ENCODE peak calls at places on chromosomes 16 and 17, in ten cellular contexts. X is uterus; V is PC-9; U is sigmoid colon; H is lung; G is GM23338; A is left ventricle myocardium inferior; R is BE2C; L is testis; T is CD8-positive, alpha-beta T cell. K is an unnamed sample.

GRCh38 chr17:1511756-1512321 is 4.6 kb downstream of the INPP5K start:
- DNase-seq in X (no peak), V (no peak), U (no peak), H (peak; percentile 61), G (no peak), A (no peak), R (no peak), L (peak; percentile 54), T (no peak), K (no peak)

GRCh38 chr17:65413390-65413789 is 148.1 kb downstream of the AXIN2 start:
- DNase-seq in X (no peak), V (no peak), U (no peak), H (no peak), G (no peak), A (no peak), R (no peak), L (no peak), T (no peak), K (no peak)

GRCh38 chr17:10294162-10294561 is 78.6 kb downstream of the MYH13 start:
- DNase-seq in X (no peak), V (no peak), U (no peak), H (no peak), G (no peak), A (no peak), R (no peak), L (no peak), T (no peak), K (no peak)

GRCh38 chr17:35684046-35684802 is 47.2 kb upstream of the RASL10B start:
- DNase-seq in X (no peak), V (no peak), U (no peak), H (no peak), G (peak; percentile 63), A (no peak), R (no peak), L (no peak), T (no peak), K (no peak)

GRCh38 chr17:33661975-33662374 is 368.9 kb upstream of the ASIC2 start:
- DNase-seq in X (no peak), V (no peak), U (no peak), H (no peak), G (no peak), A (no peak), R (no peak), L (no peak), T (no peak), K (no peak)

GRCh38 chr16:6663668-6664067 is 669.0 kb upstream of the RBFOX1 start:
- DNase-seq in X (no peak), V (no peak), U (no peak), H (no peak), G (no peak), A (no peak), R (no peak), L (no peak), T (no peak), K (no peak)

GRCh38 chr17:38750312-38751121 is 2.0 kb upstream of the PSMB3 start:
- DNase-seq in X (no peak), V (no peak), U (no peak), H (no peak), G (peak; percentile 74), A (no peak), R (no peak), L (no peak), T (no peak), K (peak; percentile 60)

GRCh38 chr17:73292031-73292531 is 19.7 kb downstream of the CDC42EP4 start:
- DNase-seq in X (no peak), V (peak; percentile 55), U (peak; percentile 87), H (no peak), G (no peak), A (peak; percentile 77), R (no peak), L (no peak), T (no peak), K (peak; percentile 80)

GRCh38 chr17:47733047-47733413 is at the start of gene TBX21:
- DNase-seq in X (peak; percentile 37), V (peak; percentile 60), U (peak; percentile 72), H (peak; percentile 51), G (peak; percentile 90), A (peak; percentile 57), R (peak; percentile 90), L (peak; percentile 75), T (peak; percentile 81), K (peak; percentile 86)

GRCh38 chr17:70168044-70168978 is 1.0 kb upstream of the KCNJ2 start:
- DNase-seq in X (peak; percentile 27), V (no peak), U (peak; percentile 73), H (peak; percentile 66), G (peak; percentile 84), A (peak; percentile 59), R (peak; percentile 63), L (peak; percentile 72), T (no peak), K (peak; percentile 75)

GRCh38 chr16:16067127-16067526 is 117.7 kb downstream of the ABCC1 start:
- DNase-seq in X (no peak), V (no peak), U (peak; percentile 95), H (no peak), G (no peak), A (no peak), R (no peak), L (no peak), T (no peak), K (no peak)

GRCh38 chr16:58661199-58661830 is 23.3 kb downstream of the SLC38A7 start:
- DNase-seq in X (peak; percentile 28), V (peak; percentile 51), U (no peak), H (peak; percentile 46), G (peak; percentile 87), A (peak; percentile 27), R (peak; percentile 72), L (peak; percentile 69), T (no peak), K (peak; percentile 45)

GRCh38 chr16:84751241-84751640 is 51.4 kb downstream of the USP10 start:
- DNase-seq in X (no peak), V (no peak), U (no peak), H (no peak), G (no peak), A (no peak), R (no peak), L (no peak), T (no peak), K (no peak)

DNA sequence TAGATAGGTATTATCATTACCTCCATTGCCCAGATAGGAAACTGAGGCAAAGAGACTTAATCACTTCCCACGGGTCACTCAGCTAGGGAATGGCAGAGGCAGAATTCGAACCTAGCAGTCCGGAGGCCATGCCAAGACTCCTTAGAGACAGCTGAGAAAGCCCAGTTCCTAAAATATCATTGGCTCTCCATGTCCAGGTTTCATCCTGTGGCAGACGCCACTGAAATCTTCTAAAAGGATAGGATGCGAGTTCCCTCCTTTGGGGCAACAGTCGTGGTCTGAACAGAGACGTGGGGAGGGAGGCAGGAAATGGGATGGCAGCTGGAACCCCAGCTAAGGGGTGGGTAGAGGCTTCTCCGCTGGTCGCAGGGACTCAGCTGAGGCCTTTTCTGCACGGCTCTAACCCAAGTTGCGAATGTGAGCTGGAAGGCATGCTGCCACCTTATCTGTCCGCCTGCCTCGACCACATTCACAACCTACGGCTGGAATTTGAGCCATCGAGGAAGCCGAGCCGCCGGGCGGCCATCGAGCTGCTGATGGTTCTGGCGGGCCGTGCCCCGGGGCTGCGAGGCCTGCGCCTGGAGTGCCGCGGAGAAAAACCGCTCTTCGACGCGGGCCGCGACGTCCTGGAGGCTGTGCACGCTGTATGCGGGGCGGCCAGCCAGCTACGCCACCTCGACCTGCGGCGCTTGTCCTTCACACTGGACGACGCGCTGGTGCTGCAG is 1.9 kb upstream of the HSF4 start:
- DNase-seq in X (no peak), V (no peak), U (no peak), H (no peak), G (no peak), A (no peak), R (peak; percentile 14), L (no peak), T (no peak), K (no peak)
- H3K4me3 ChIP-seq in X (no peak overlapping the region), V (no peak overlapping the region), U (no peak overlapping the region), H (no peak overlapping the region), G (peak overlapping the region; percentile 49), A (peak overlapping the region; percentile 70), R (no peak overlapping the region), L (peak overlapping the region; percentile 55), T (peak overlapping the region; percentile 19), K (no peak overlapping the region)

DNA sequence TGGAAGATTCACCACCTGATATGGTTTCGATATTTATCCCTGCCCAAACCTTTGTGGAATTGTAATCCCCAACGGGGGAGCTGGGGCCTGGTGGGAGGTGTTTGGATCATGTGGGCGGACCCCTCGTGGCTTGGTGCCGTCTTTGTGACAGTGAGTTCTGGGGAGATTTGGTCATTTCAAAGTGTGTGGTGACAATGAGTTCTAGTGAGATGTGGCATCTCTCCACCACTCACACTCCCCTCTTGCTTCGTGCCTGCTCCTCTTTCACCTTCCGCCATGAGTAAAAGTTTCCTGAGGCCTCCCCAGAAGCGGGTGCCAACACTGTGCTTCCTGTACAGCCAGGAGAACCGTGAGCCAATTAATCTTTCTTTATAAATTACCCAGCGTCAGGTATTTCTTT is 9.7 kb downstream of the CCDC57 start:
- DNase-seq in X (no peak), V (no peak), U (no peak), H (no peak), G (no peak), A (no peak), R (no peak), L (no peak), T (no peak), K (peak; percentile 18)
- H3K4me1 ChIP-seq in X (no peaks in the 10 kb centered on the region), V (peaks cover 28% of the 10 kb centered on the region), U (no peaks in the 10 kb centered on the region), H (no peaks in the 10 kb centered on the region), G (no peaks in the 10 kb centered on the region), A (peaks cover 15% of the 10 kb centered on the region), R (peaks cover 22% of the 10 kb centered on the region), L (peaks cover 11% of the 10 kb centered on the region), T (peaks cover 47% of the 10 kb centered on the region), K (no peaks in the 10 kb centered on the region)

DNA sequence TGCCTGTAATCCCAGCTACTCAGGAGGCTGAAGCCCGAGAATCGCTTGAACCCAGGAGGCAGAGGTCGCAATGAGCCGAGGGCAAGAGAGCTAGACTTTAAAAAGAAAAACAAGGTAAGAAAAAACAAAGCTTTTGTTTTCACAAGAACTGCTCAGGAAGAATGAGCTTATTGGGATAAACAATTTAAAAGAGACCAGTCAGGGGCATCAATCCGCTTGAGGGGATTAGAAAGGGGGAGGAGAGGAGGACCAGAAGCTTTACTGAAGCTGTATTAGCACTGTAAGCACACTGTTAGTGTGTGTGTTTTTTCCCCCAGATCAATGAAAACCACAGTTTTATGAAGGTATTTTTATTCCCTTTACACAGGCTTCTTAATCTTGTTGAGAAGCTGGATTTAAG is 8.8 kb downstream of the TMEM170A start:
- DNase-seq in X (no peak), V (no peak), U (no peak), H (no peak), G (no peak), A (no peak), R (no peak), L (no peak), T (no peak), K (no peak)
- H3K4me3 ChIP-seq in X (no peak overlapping the region), V (no peak overlapping the region), U (no peak overlapping the region), H (no peak overlapping the region), G (no peak overlapping the region), A (no peak overlapping the region), R (no peak overlapping the region), L (no peak overlapping the region), T (no peak overlapping the region), K (no peak overlapping the region)

GRCh38 chr17:67362173-67362572 is 4.2 kb downstream of the PSMD12 start:
- DNase-seq in X (no peak), V (no peak), U (no peak), H (no peak), G (no peak), A (no peak), R (no peak), L (no peak), T (no peak), K (no peak)
- H3K4me1 ChIP-seq in X (no peaks in the 10 kb centered on the region), V (peaks cover 24% of the 10 kb centered on the region), U (no peaks in the 10 kb centered on the region), H (peaks cover 34% of the 10 kb centered on the region), G (peaks cover 12% of the 10 kb centered on the region), A (peaks cover 95% of the 10 kb centered on the region), R (no peaks in the 10 kb centered on the region), L (peaks cover 19% of the 10 kb centered on the region), T (peaks cover 71% of the 10 kb centered on the region), K (peaks cover 5% of the 10 kb centered on the region)

GRCh38 chr17:45371414-45372324 is 54.8 kb upstream of the MAP3K14 start:
- DNase-seq in X (peak; percentile 79), V (peak; percentile 97), U (peak; percentile 90), H (peak; percentile 84), G (peak; percentile 95), A (peak; percentile 84), R (peak; percentile 73), L (peak; percentile 73), T (no peak), K (peak; percentile 93)
- H3K4me3 ChIP-seq in X (no peak overlapping the region), V (peak overlapping the region; percentile 45), U (no peak overlapping the region), H (no peak overlapping the region), G (peak overlapping the region; percentile 32), A (peak overlapping the region; percentile 57), R (peak overlapping the region; percentile 21), L (peak overlapping the region; percentile 55), T (no peak overlapping the region), K (no peak overlapping the region)

K was measured in right cardiac atrium.